ENCODE peak calls at places on chromosomes 4 and X, in ten cellular contexts. One of them, this sample, is unnamed.
A peak's percentile ranks its signal among the peaks of the same experiment; 100 is the strongest.

GRCh38 chrX:108139303-108139702 is 47.7 kb downstream of the ATG4A start:
- DNase-seq in cardiac muscle cell: no peak
- DNase-seq in PC-3: peak; percentile 35
- DNase-seq in astrocyte: no peak
- DNase-seq in WERI-Rb-1: no peak
- DNase-seq in trophoblast cell: no peak
- DNase-seq in aorta: no peak
- DNase-seq in H7: peak; percentile 62
- DNase-seq in mesenchymal stem cell: no peak
- DNase-seq in MM.1S: no peak
- DNase-seq in this sample: peak; percentile 11

GRCh38 chr4:74085669-74086068 is 13.3 kb downstream of the CXCL2 start:
- DNase-seq in astrocyte: no peak
- DNase-seq in mesenchymal stem cell: no peak
- DNase-seq in trophoblast cell: no peak
- DNase-seq in H7: no peak
- DNase-seq in aorta: no peak
- DNase-seq in cardiac muscle cell: no peak
- DNase-seq in MM.1S: no peak
- DNase-seq in WERI-Rb-1: no peak
- DNase-seq in PC-3: no peak
- DNase-seq in this sample: no peak

GRCh38 chrX:3820170-3820569 is 106.7 kb upstream of the PRKX start:
- DNase-seq in H7: no peak
- DNase-seq in astrocyte: peak; percentile 86
- DNase-seq in mesenchymal stem cell: peak; percentile 77
- DNase-seq in aorta: no peak
- DNase-seq in cardiac muscle cell: no peak
- DNase-seq in trophoblast cell: peak; percentile 2
- DNase-seq in PC-3: peak; percentile 58
- DNase-seq in WERI-Rb-1: no peak
- DNase-seq in MM.1S: no peak
- DNase-seq in this sample: no peak

GRCh38 chr4:128916832-128917231 is 107.3 kb downstream of the JADE1 start:
- DNase-seq in cardiac muscle cell: no peak
- DNase-seq in MM.1S: no peak
- DNase-seq in WERI-Rb-1: no peak
- DNase-seq in mesenchymal stem cell: no peak
- DNase-seq in PC-3: no peak
- DNase-seq in trophoblast cell: no peak
- DNase-seq in astrocyte: no peak
- DNase-seq in aorta: peak; percentile 61
- DNase-seq in H7: no peak
- DNase-seq in this sample: peak; percentile 2

GRCh38 chr4:38523524-38524448 is 140.2 kb upstream of the KLF3 start:
- DNase-seq in WERI-Rb-1: no peak
- DNase-seq in trophoblast cell: no peak
- DNase-seq in MM.1S: peak; percentile 96
- DNase-seq in mesenchymal stem cell: no peak
- DNase-seq in H7: no peak
- DNase-seq in cardiac muscle cell: no peak
- DNase-seq in PC-3: no peak
- DNase-seq in astrocyte: no peak
- DNase-seq in aorta: no peak
- DNase-seq in this sample: no peak

GRCh38 chr4:143281507-143282169 is 55.0 kb upstream of the GAB1 start:
- DNase-seq in cardiac muscle cell: no peak
- DNase-seq in astrocyte: no peak
- DNase-seq in PC-3: no peak
- DNase-seq in MM.1S: peak; percentile 33
- DNase-seq in WERI-Rb-1: no peak
- DNase-seq in aorta: no peak
- DNase-seq in trophoblast cell: no peak
- DNase-seq in H7: no peak
- DNase-seq in mesenchymal stem cell: peak; percentile 54
- DNase-seq in this sample: no peak

GRCh38 chrX:136261316-136261715 is 10.1 kb upstream of the MAP7D3 start:
- DNase-seq in astrocyte: no peak
- DNase-seq in H7: no peak
- DNase-seq in trophoblast cell: no peak
- DNase-seq in aorta: no peak
- DNase-seq in mesenchymal stem cell: peak; percentile 19
- DNase-seq in MM.1S: no peak
- DNase-seq in PC-3: peak; percentile 55
- DNase-seq in cardiac muscle cell: no peak
- DNase-seq in WERI-Rb-1: no peak
- DNase-seq in this sample: no peak

GRCh38 chrX:23434356-23434884 is 99.8 kb downstream of the PTCHD1 start:
- DNase-seq in H7: no peak
- DNase-seq in astrocyte: peak; percentile 94
- DNase-seq in trophoblast cell: no peak
- DNase-seq in aorta: peak; percentile 86
- DNase-seq in MM.1S: no peak
- DNase-seq in WERI-Rb-1: no peak
- DNase-seq in mesenchymal stem cell: peak; percentile 1
- DNase-seq in PC-3: peak; percentile 48
- DNase-seq in cardiac muscle cell: no peak
- DNase-seq in this sample: no peak

GRCh38 chrX:72569786-72570185 is 2.9 kb downstream of the HDAC8 start:
- DNase-seq in mesenchymal stem cell: peak; percentile 8
- DNase-seq in H7: no peak
- DNase-seq in trophoblast cell: no peak
- DNase-seq in PC-3: peak; percentile 90
- DNase-seq in astrocyte: peak; percentile 91
- DNase-seq in WERI-Rb-1: no peak
- DNase-seq in cardiac muscle cell: no peak
- DNase-seq in aorta: no peak
- DNase-seq in MM.1S: no peak
- DNase-seq in this sample: no peak

GRCh38 chr4:173531085-173531965 is 1.3 kb upstream of the HAND2 start:
- DNase-seq in WERI-Rb-1: no peak
- DNase-seq in cardiac muscle cell: peak; percentile 53
- DNase-seq in mesenchymal stem cell: peak; percentile 63
- DNase-seq in MM.1S: no peak
- DNase-seq in trophoblast cell: no peak
- DNase-seq in PC-3: no peak
- DNase-seq in H7: peak; percentile 56
- DNase-seq in aorta: peak; percentile 56
- DNase-seq in astrocyte: no peak
- DNase-seq in this sample: no peak
- H3K4me3 ChIP-seq in WERI-Rb-1: peak overlapping the region; percentile 77
- H3K4me3 ChIP-seq in cardiac muscle cell: peak overlapping the region; percentile 96
- H3K4me3 ChIP-seq in mesenchymal stem cell: no peak overlapping the region
- H3K4me3 ChIP-seq in MM.1S: no peak overlapping the region
- H3K4me3 ChIP-seq in trophoblast cell: no peak overlapping the region
- H3K4me3 ChIP-seq in PC-3: no peak overlapping the region
- H3K4me3 ChIP-seq in H7: no peak overlapping the region
- H3K4me3 ChIP-seq in aorta: no peak overlapping the region
- H3K4me3 ChIP-seq in astrocyte: no peak overlapping the region
- H3K4me3 ChIP-seq in this sample: no peak overlapping the region

GRCh38 chr4:6427439-6428090 is 44.8 kb downstream of the PPP2R2C start:
- DNase-seq in WERI-Rb-1: peak; percentile 47
- DNase-seq in H7: peak; percentile 83
- DNase-seq in trophoblast cell: no peak
- DNase-seq in astrocyte: no peak
- DNase-seq in mesenchymal stem cell: no peak
- DNase-seq in PC-3: no peak
- DNase-seq in aorta: no peak
- DNase-seq in cardiac muscle cell: no peak
- DNase-seq in MM.1S: no peak
- DNase-seq in this sample: no peak
- H3K36me3 ChIP-seq in WERI-Rb-1: no peaks in the 10 kb centered on the region
- H3K36me3 ChIP-seq in H7: no peaks in the 10 kb centered on the region
- H3K36me3 ChIP-seq in trophoblast cell: no peaks in the 10 kb centered on the region
- H3K36me3 ChIP-seq in astrocyte: no peaks in the 10 kb centered on the region
- H3K36me3 ChIP-seq in mesenchymal stem cell: no peaks in the 10 kb centered on the region
- H3K36me3 ChIP-seq in PC-3: no peaks in the 10 kb centered on the region
- H3K36me3 ChIP-seq in aorta: no peaks in the 10 kb centered on the region
- H3K36me3 ChIP-seq in cardiac muscle cell: no peaks in the 10 kb centered on the region
- H3K36me3 ChIP-seq in MM.1S: no peaks in the 10 kb centered on the region
- H3K36me3 ChIP-seq in this sample: no peaks in the 10 kb centered on the region

GRCh38 chrX:49303346-49303745 is at the start of gene GAGE10:
- DNase-seq in astrocyte: no peak
- DNase-seq in mesenchymal stem cell: no peak
- DNase-seq in trophoblast cell: no peak
- DNase-seq in H7: no peak
- DNase-seq in MM.1S: no peak
- DNase-seq in cardiac muscle cell: no peak
- DNase-seq in aorta: no peak
- DNase-seq in PC-3: no peak
- DNase-seq in WERI-Rb-1: no peak
- DNase-seq in this sample: no peak

GRCh38 chrX:49309401-49309981 is 6.0 kb downstream of the GAGE10 start:
- DNase-seq in aorta: no peak
- DNase-seq in H7: no peak
- DNase-seq in WERI-Rb-1: no peak
- DNase-seq in trophoblast cell: no peak
- DNase-seq in PC-3: peak; percentile 45
- DNase-seq in mesenchymal stem cell: peak; percentile 23
- DNase-seq in astrocyte: peak; percentile 4
- DNase-seq in cardiac muscle cell: no peak
- DNase-seq in MM.1S: no peak
- DNase-seq in this sample: no peak

GRCh38 chrX:49310371-49310770 is 6.9 kb downstream of the GAGE10 start:
- DNase-seq in MM.1S: no peak
- DNase-seq in mesenchymal stem cell: no peak
- DNase-seq in astrocyte: no peak
- DNase-seq in trophoblast cell: no peak
- DNase-seq in PC-3: no peak
- DNase-seq in aorta: no peak
- DNase-seq in WERI-Rb-1: no peak
- DNase-seq in cardiac muscle cell: no peak
- DNase-seq in H7: no peak
- DNase-seq in this sample: no peak

DNA sequence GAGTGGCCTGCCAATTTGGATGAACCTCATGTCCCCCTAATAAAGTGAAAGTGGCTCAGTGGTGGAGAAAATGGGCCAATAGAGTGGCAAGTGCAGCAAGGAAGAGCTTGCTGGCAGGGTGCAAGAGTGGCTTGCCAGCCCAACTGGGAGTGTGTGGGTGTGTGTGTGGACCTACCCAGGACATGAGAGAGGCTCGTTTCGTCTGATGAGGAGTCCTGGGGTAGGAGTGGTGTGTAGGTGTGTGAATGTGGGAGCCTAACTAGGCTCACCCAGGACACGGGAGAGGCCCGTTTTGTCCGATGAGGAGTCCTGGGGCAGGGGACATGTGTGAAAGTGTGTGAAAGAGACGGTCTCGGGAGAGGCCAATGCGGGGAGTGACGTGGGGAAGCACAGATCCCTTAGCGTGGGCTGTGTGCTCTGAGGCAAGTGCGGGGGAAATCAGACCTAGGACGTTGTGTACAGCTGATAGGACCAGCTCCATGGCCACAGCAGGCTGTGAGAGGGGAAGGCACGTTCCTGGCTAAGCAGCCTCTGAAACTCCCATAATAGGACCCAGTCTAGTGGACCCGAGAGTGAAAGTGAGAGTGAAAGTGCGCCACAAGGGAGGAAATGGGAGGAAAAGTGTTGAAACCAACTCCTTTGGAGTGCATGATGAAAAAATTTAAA is 5.3 kb downstream of the GAGE10 start:
- DNase-seq in aorta: no peak
- DNase-seq in trophoblast cell: no peak
- DNase-seq in PC-3: no peak
- DNase-seq in H7: no peak
- DNase-seq in mesenchymal stem cell: peak; percentile 14
- DNase-seq in astrocyte: no peak
- DNase-seq in WERI-Rb-1: no peak
- DNase-seq in cardiac muscle cell: no peak
- DNase-seq in MM.1S: no peak
- DNase-seq in this sample: no peak
- H3K4me3 ChIP-seq in aorta: no peak overlapping the region
- H3K4me3 ChIP-seq in trophoblast cell: no peak overlapping the region
- H3K4me3 ChIP-seq in PC-3: peak overlapping the region; percentile 62
- H3K4me3 ChIP-seq in H7: no peak overlapping the region
- H3K4me3 ChIP-seq in mesenchymal stem cell: no peak overlapping the region
- H3K4me3 ChIP-seq in astrocyte: peak overlapping the region; percentile 1
- H3K4me3 ChIP-seq in WERI-Rb-1: no peak overlapping the region
- H3K4me3 ChIP-seq in cardiac muscle cell: no peak overlapping the region
- H3K4me3 ChIP-seq in MM.1S: no peak overlapping the region
- H3K4me3 ChIP-seq in this sample: no peak overlapping the region

GRCh38 chr4:3530663-3531254 is 1.5 kb downstream of the LRPAP1 start:
- DNase-seq in PC-3: no peak
- DNase-seq in WERI-Rb-1: no peak
- DNase-seq in astrocyte: no peak
- DNase-seq in aorta: peak; percentile 46
- DNase-seq in cardiac muscle cell: no peak
- DNase-seq in H7: no peak
- DNase-seq in MM.1S: no peak
- DNase-seq in mesenchymal stem cell: no peak
- DNase-seq in trophoblast cell: no peak
- DNase-seq in this sample: no peak
- H3K36me3 ChIP-seq in PC-3: no peaks in the 10 kb centered on the region
- H3K36me3 ChIP-seq in WERI-Rb-1: peaks cover 37% of the 10 kb centered on the region
- H3K36me3 ChIP-seq in astrocyte: no peaks in the 10 kb centered on the region
- H3K36me3 ChIP-seq in aorta: no peaks in the 10 kb centered on the region
- H3K36me3 ChIP-seq in cardiac muscle cell: no peaks in the 10 kb centered on the region
- H3K36me3 ChIP-seq in H7: peaks cover 6% of the 10 kb centered on the region
- H3K36me3 ChIP-seq in MM.1S: no peaks in the 10 kb centered on the region
- H3K36me3 ChIP-seq in mesenchymal stem cell: peaks cover 45% of the 10 kb centered on the region
- H3K36me3 ChIP-seq in trophoblast cell: peaks cover 26% of the 10 kb centered on the region
- H3K36me3 ChIP-seq in this sample: peaks cover 16% of the 10 kb centered on the region

GRCh38 chr4:23885943-23886590 is 3.8 kb downstream of the PPARGC1A start:
- DNase-seq in H7: no peak
- DNase-seq in mesenchymal stem cell: no peak
- DNase-seq in PC-3: no peak
- DNase-seq in aorta: no peak
- DNase-seq in MM.1S: no peak
- DNase-seq in WERI-Rb-1: no peak
- DNase-seq in trophoblast cell: no peak
- DNase-seq in astrocyte: no peak
- DNase-seq in cardiac muscle cell: no peak
- DNase-seq in this sample: no peak
- H3K4me3 ChIP-seq in H7: no peak overlapping the region
- H3K4me3 ChIP-seq in mesenchymal stem cell: no peak overlapping the region
- H3K4me3 ChIP-seq in PC-3: no peak overlapping the region
- H3K4me3 ChIP-seq in aorta: no peak overlapping the region
- H3K4me3 ChIP-seq in MM.1S: no peak overlapping the region
- H3K4me3 ChIP-seq in WERI-Rb-1: no peak overlapping the region
- H3K4me3 ChIP-seq in trophoblast cell: no peak overlapping the region
- H3K4me3 ChIP-seq in astrocyte: no peak overlapping the region
- H3K4me3 ChIP-seq in cardiac muscle cell: peak overlapping the region; percentile 63
- H3K4me3 ChIP-seq in this sample: no peak overlapping the region

DNA sequence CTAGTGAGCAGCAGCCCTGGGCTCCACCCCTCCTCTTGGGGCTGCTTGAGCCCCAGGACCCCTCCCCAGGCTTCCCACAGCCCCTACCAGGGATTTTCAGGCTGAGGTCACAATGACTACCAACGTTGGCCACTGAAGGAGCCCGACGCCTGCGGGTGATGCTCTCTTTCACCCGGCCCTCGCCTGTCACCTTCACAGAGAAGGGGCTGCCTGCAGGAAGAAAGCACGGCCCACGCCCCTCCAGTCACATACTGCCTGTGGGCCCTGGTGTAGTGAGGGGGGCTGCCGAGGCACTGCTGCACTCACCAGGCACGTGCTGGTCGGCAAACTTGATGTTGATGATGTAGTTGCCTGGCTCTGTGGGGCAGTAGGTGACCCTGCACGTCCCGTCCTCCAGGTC is 22.0 kb downstream of the FLNA start:
- DNase-seq in cardiac muscle cell: no peak
- DNase-seq in WERI-Rb-1: no peak
- DNase-seq in PC-3: no peak
- DNase-seq in trophoblast cell: no peak
- DNase-seq in MM.1S: no peak
- DNase-seq in astrocyte: no peak
- DNase-seq in H7: no peak
- DNase-seq in aorta: no peak
- DNase-seq in mesenchymal stem cell: no peak
- DNase-seq in this sample: no peak
- H3K36me3 ChIP-seq in cardiac muscle cell: peaks cover 38% of the 10 kb centered on the region
- H3K36me3 ChIP-seq in WERI-Rb-1: peaks cover 95% of the 10 kb centered on the region
- H3K36me3 ChIP-seq in PC-3: peaks cover 68% of the 10 kb centered on the region
- H3K36me3 ChIP-seq in trophoblast cell: peaks cover 95% of the 10 kb centered on the region
- H3K36me3 ChIP-seq in MM.1S: no peaks in the 10 kb centered on the region
- H3K36me3 ChIP-seq in astrocyte: peaks cover 25% of the 10 kb centered on the region
- H3K36me3 ChIP-seq in H7: peaks cover 36% of the 10 kb centered on the region
- H3K36me3 ChIP-seq in aorta: peaks cover 27% of the 10 kb centered on the region
- H3K36me3 ChIP-seq in mesenchymal stem cell: peaks cover 96% of the 10 kb centered on the region
- H3K36me3 ChIP-seq in this sample: peaks cover 47% of the 10 kb centered on the region

This sample was measured in OCI-LY7.